ENCODE peak calls at places on chromosomes 5 and 9, in eight cellular contexts. One of them, this sample, is unnamed.

GRCh38 chr9:92618633-92619225 is 51.2 kb downstream of the IPPK start:
- DNase-seq in cardiac fibroblast: no peak
- DNase-seq in CD8-positive, alpha-beta T cell: no peak
- DNase-seq in mammary epithelial cell: no peak
- DNase-seq in adipocyte: no peak
- DNase-seq in A673: no peak
- DNase-seq in heart right ventricle: no peak
- DNase-seq in CD4-positive, alpha-beta memory T cell: no peak
- DNase-seq in this sample: peak; percentile 32

GRCh38 chr9:89662718-89663246 is 58.0 kb downstream of the GADD45G start:
- DNase-seq in heart right ventricle: no peak
- DNase-seq in CD4-positive, alpha-beta memory T cell: no peak
- DNase-seq in adipocyte: no peak
- DNase-seq in cardiac fibroblast: no peak
- DNase-seq in CD8-positive, alpha-beta T cell: no peak
- DNase-seq in A673: no peak
- DNase-seq in mammary epithelial cell: no peak
- DNase-seq in this sample: no peak

GRCh38 chr9:6922124-6922676 is 164.4 kb downstream of the KDM4C start:
- DNase-seq in adipocyte: no peak
- DNase-seq in cardiac fibroblast: no peak
- DNase-seq in CD8-positive, alpha-beta T cell: no peak
- DNase-seq in CD4-positive, alpha-beta memory T cell: no peak
- DNase-seq in heart right ventricle: no peak
- DNase-seq in A673: no peak
- DNase-seq in mammary epithelial cell: no peak
- DNase-seq in this sample: no peak

GRCh38 chr9:93320591-93321219 is 130.8 kb upstream of the FAM120A start:
- DNase-seq in CD4-positive, alpha-beta memory T cell: no peak
- DNase-seq in A673: no peak
- DNase-seq in heart right ventricle: no peak
- DNase-seq in adipocyte: no peak
- DNase-seq in CD8-positive, alpha-beta T cell: no peak
- DNase-seq in mammary epithelial cell: no peak
- DNase-seq in cardiac fibroblast: no peak
- DNase-seq in this sample: no peak

GRCh38 chr9:15909297-15909696 is 356.5 kb downstream of the CCDC171 start:
- DNase-seq in heart right ventricle: no peak
- DNase-seq in mammary epithelial cell: peak; percentile 42
- DNase-seq in A673: no peak
- DNase-seq in CD8-positive, alpha-beta T cell: no peak
- DNase-seq in CD4-positive, alpha-beta memory T cell: no peak
- DNase-seq in cardiac fibroblast: peak; percentile 91
- DNase-seq in adipocyte: peak; percentile 50
- DNase-seq in this sample: no peak

GRCh38 chr5:139105621-139106071 is 92.5 kb downstream of the SIL1 start:
- DNase-seq in heart right ventricle: no peak
- DNase-seq in CD4-positive, alpha-beta memory T cell: no peak
- DNase-seq in CD8-positive, alpha-beta T cell: no peak
- DNase-seq in mammary epithelial cell: no peak
- DNase-seq in cardiac fibroblast: no peak
- DNase-seq in adipocyte: no peak
- DNase-seq in A673: no peak
- DNase-seq in this sample: no peak

GRCh38 chr5:45695680-45696093 is 493 bp downstream of the HCN1 start:
- DNase-seq in CD8-positive, alpha-beta T cell: no peak
- DNase-seq in A673: no peak
- DNase-seq in adipocyte: no peak
- DNase-seq in heart right ventricle: no peak
- DNase-seq in CD4-positive, alpha-beta memory T cell: no peak
- DNase-seq in cardiac fibroblast: no peak
- DNase-seq in mammary epithelial cell: no peak
- DNase-seq in this sample: no peak

GRCh38 chr9:122226142-122226757 is 2.5 kb downstream of the LHX6 start:
- DNase-seq in mammary epithelial cell: no peak
- DNase-seq in adipocyte: no peak
- DNase-seq in CD4-positive, alpha-beta memory T cell: no peak
- DNase-seq in A673: no peak
- DNase-seq in CD8-positive, alpha-beta T cell: no peak
- DNase-seq in heart right ventricle: no peak
- DNase-seq in cardiac fibroblast: no peak
- DNase-seq in this sample: no peak

GRCh38 chr5:264346-264745 is 7.1 kb upstream of the PDCD6 start:
- DNase-seq in cardiac fibroblast: peak; percentile 8
- DNase-seq in CD8-positive, alpha-beta T cell: no peak
- DNase-seq in CD4-positive, alpha-beta memory T cell: no peak
- DNase-seq in A673: no peak
- DNase-seq in heart right ventricle: no peak
- DNase-seq in mammary epithelial cell: no peak
- DNase-seq in adipocyte: no peak
- DNase-seq in this sample: no peak

GRCh38 chr5:136516617-136517016 is 151.3 kb upstream of the TRPC7 start:
- DNase-seq in heart right ventricle: no peak
- DNase-seq in mammary epithelial cell: no peak
- DNase-seq in cardiac fibroblast: no peak
- DNase-seq in adipocyte: no peak
- DNase-seq in CD8-positive, alpha-beta T cell: no peak
- DNase-seq in A673: no peak
- DNase-seq in CD4-positive, alpha-beta memory T cell: no peak
- DNase-seq in this sample: no peak

GRCh38 chr5:51378778-51379652 is 4.2 kb upstream of the ISL1 start:
- DNase-seq in CD4-positive, alpha-beta memory T cell: no peak
- DNase-seq in mammary epithelial cell: no peak
- DNase-seq in adipocyte: no peak
- DNase-seq in A673: no peak
- DNase-seq in cardiac fibroblast: no peak
- DNase-seq in heart right ventricle: no peak
- DNase-seq in CD8-positive, alpha-beta T cell: no peak
- DNase-seq in this sample: no peak

GRCh38 chr9:105646879-105647594 is 15.2 kb upstream of the TAL2 start:
- DNase-seq in A673: no peak
- DNase-seq in CD8-positive, alpha-beta T cell: no peak
- DNase-seq in mammary epithelial cell: no peak
- DNase-seq in CD4-positive, alpha-beta memory T cell: no peak
- DNase-seq in cardiac fibroblast: no peak
- DNase-seq in adipocyte: no peak
- DNase-seq in heart right ventricle: no peak
- DNase-seq in this sample: no peak

GRCh38 chr9:135592331-135592590 is 30.7 kb downstream of the PAEP start:
- DNase-seq in adipocyte: no peak
- DNase-seq in A673: no peak
- DNase-seq in CD4-positive, alpha-beta memory T cell: no peak
- DNase-seq in CD8-positive, alpha-beta T cell: no peak
- DNase-seq in cardiac fibroblast: no peak
- DNase-seq in heart right ventricle: no peak
- DNase-seq in mammary epithelial cell: no peak
- DNase-seq in this sample: no peak

GRCh38 chr5:130966990-130967389 is 198.1 kb downstream of the HINT1 start:
- DNase-seq in A673: no peak
- DNase-seq in CD8-positive, alpha-beta T cell: no peak
- DNase-seq in cardiac fibroblast: no peak
- DNase-seq in CD4-positive, alpha-beta memory T cell: no peak
- DNase-seq in mammary epithelial cell: no peak
- DNase-seq in heart right ventricle: no peak
- DNase-seq in adipocyte: no peak
- DNase-seq in this sample: no peak

GRCh38 chr5:68369436-68370125 is 154.0 kb downstream of the PIK3R1 start:
- DNase-seq in adipocyte: no peak
- DNase-seq in A673: no peak
- DNase-seq in cardiac fibroblast: no peak
- DNase-seq in CD4-positive, alpha-beta memory T cell: peak; percentile 61
- DNase-seq in CD8-positive, alpha-beta T cell: no peak
- DNase-seq in heart right ventricle: no peak
- DNase-seq in mammary epithelial cell: no peak
- DNase-seq in this sample: no peak

GRCh38 chr5:77235881-77236560 is 25.5 kb downstream of the PDE8B start:
- DNase-seq in adipocyte: no peak
- DNase-seq in A673: no peak
- DNase-seq in CD4-positive, alpha-beta memory T cell: no peak
- DNase-seq in CD8-positive, alpha-beta T cell: no peak
- DNase-seq in heart right ventricle: no peak
- DNase-seq in mammary epithelial cell: no peak
- DNase-seq in cardiac fibroblast: no peak
- DNase-seq in this sample: no peak

GRCh38 chr5:176653401-176653800 is 6.1 kb downstream of the TSPAN17 start:
- DNase-seq in CD8-positive, alpha-beta T cell: no peak
- DNase-seq in CD4-positive, alpha-beta memory T cell: no peak
- DNase-seq in cardiac fibroblast: no peak
- DNase-seq in A673: no peak
- DNase-seq in mammary epithelial cell: peak; percentile 63
- DNase-seq in heart right ventricle: no peak
- DNase-seq in adipocyte: no peak
- DNase-seq in this sample: no peak

GRCh38 chr9:37423508-37423907 is 1.0 kb downstream of the GRHPR start:
- DNase-seq in heart right ventricle: no peak
- DNase-seq in A673: no peak
- DNase-seq in cardiac fibroblast: no peak
- DNase-seq in mammary epithelial cell: no peak
- DNase-seq in CD8-positive, alpha-beta T cell: no peak
- DNase-seq in adipocyte: no peak
- DNase-seq in CD4-positive, alpha-beta memory T cell: no peak
- DNase-seq in this sample: no peak
- H3K4me3 ChIP-seq in heart right ventricle: peak overlapping the region; percentile 82
- H3K4me3 ChIP-seq in A673: peak overlapping the region; percentile 93
- H3K4me3 ChIP-seq in cardiac fibroblast: peak overlapping the region; percentile 71
- H3K4me3 ChIP-seq in mammary epithelial cell: peak overlapping the region; percentile 93
- H3K4me3 ChIP-seq in CD8-positive, alpha-beta T cell: peak overlapping the region; percentile 96
- H3K4me3 ChIP-seq in adipocyte: peak overlapping the region; percentile 97
- H3K4me3 ChIP-seq in CD4-positive, alpha-beta memory T cell: no peak overlapping the region
- H3K4me3 ChIP-seq in this sample: peak overlapping the region; percentile 76

DNA sequence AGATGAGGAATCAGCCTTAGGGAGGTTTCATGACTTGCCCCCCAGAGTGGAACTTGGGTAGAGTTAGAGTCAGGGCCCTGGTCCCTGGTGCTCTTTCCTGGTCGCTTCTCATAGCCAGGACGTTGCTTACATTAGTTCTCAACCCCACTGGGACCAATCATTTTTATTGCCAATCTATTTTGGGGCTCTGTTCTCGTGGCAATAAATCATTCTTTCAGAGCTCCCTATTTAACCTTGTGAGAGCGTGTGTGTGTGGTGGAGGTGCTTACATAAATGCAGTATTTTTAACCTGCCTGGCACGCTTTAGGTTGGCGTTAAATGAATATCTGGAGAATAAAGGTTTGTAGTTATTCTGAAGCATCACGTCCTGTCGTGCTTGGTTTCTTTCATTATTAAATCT is 4.1 kb downstream of the TRIO start:
- DNase-seq in A673: peak; percentile 17
- DNase-seq in adipocyte: no peak
- DNase-seq in mammary epithelial cell: no peak
- DNase-seq in CD4-positive, alpha-beta memory T cell: no peak
- DNase-seq in heart right ventricle: no peak
- DNase-seq in CD8-positive, alpha-beta T cell: no peak
- DNase-seq in cardiac fibroblast: no peak
- DNase-seq in this sample: peak; percentile 21
- H3K4me3 ChIP-seq in A673: no peak overlapping the region
- H3K4me3 ChIP-seq in adipocyte: peak overlapping the region; percentile 98
- H3K4me3 ChIP-seq in mammary epithelial cell: peak overlapping the region; percentile 91
- H3K4me3 ChIP-seq in CD4-positive, alpha-beta memory T cell: no peak overlapping the region
- H3K4me3 ChIP-seq in heart right ventricle: peak overlapping the region; percentile 91
- H3K4me3 ChIP-seq in CD8-positive, alpha-beta T cell: no peak overlapping the region
- H3K4me3 ChIP-seq in cardiac fibroblast: peak overlapping the region; percentile 94
- H3K4me3 ChIP-seq in this sample: no peak overlapping the region

GRCh38 chr9:114372971-114373591 is 14.7 kb downstream of the AKNA start:
- DNase-seq in adipocyte: no peak
- DNase-seq in A673: no peak
- DNase-seq in CD8-positive, alpha-beta T cell: peak; percentile 70
- DNase-seq in heart right ventricle: peak; percentile 57
- DNase-seq in CD4-positive, alpha-beta memory T cell: peak; percentile 93
- DNase-seq in cardiac fibroblast: no peak
- DNase-seq in mammary epithelial cell: no peak
- DNase-seq in this sample: no peak

GRCh38 chr9:114371986-114372917 is 15.5 kb downstream of the AKNA start:
- DNase-seq in CD4-positive, alpha-beta memory T cell: peak; percentile 64
- DNase-seq in A673: no peak
- DNase-seq in CD8-positive, alpha-beta T cell: no peak
- DNase-seq in mammary epithelial cell: peak; percentile 37
- DNase-seq in cardiac fibroblast: peak; percentile 60
- DNase-seq in adipocyte: no peak
- DNase-seq in heart right ventricle: no peak
- DNase-seq in this sample: no peak

GRCh38 chr9:114370985-114371335 is 16.8 kb downstream of the AKNA start:
- DNase-seq in CD8-positive, alpha-beta T cell: no peak
- DNase-seq in mammary epithelial cell: no peak
- DNase-seq in heart right ventricle: no peak
- DNase-seq in A673: no peak
- DNase-seq in CD4-positive, alpha-beta memory T cell: no peak
- DNase-seq in cardiac fibroblast: no peak
- DNase-seq in adipocyte: no peak
- DNase-seq in this sample: no peak

GRCh38 chr9:114370251-114370984 is 17.4 kb downstream of the AKNA start:
- DNase-seq in cardiac fibroblast: no peak
- DNase-seq in A673: no peak
- DNase-seq in adipocyte: no peak
- DNase-seq in heart right ventricle: no peak
- DNase-seq in CD4-positive, alpha-beta memory T cell: no peak
- DNase-seq in mammary epithelial cell: no peak
- DNase-seq in CD8-positive, alpha-beta T cell: no peak
- DNase-seq in this sample: no peak

GRCh38 chr9:114371343-114371985 is 16.3 kb downstream of the AKNA start:
- DNase-seq in mammary epithelial cell: no peak
- DNase-seq in A673: no peak
- DNase-seq in CD4-positive, alpha-beta memory T cell: no peak
- DNase-seq in adipocyte: no peak
- DNase-seq in heart right ventricle: no peak
- DNase-seq in cardiac fibroblast: no peak
- DNase-seq in CD8-positive, alpha-beta T cell: no peak
- DNase-seq in this sample: no peak
- H3K4me3 ChIP-seq in mammary epithelial cell: no peak overlapping the region
- H3K4me3 ChIP-seq in A673: no peak overlapping the region
- H3K4me3 ChIP-seq in CD4-positive, alpha-beta memory T cell: no peak overlapping the region
- H3K4me3 ChIP-seq in adipocyte: no peak overlapping the region
- H3K4me3 ChIP-seq in heart right ventricle: no peak overlapping the region
- H3K4me3 ChIP-seq in cardiac fibroblast: no peak overlapping the region
- H3K4me3 ChIP-seq in CD8-positive, alpha-beta T cell: peak overlapping the region; percentile 36
- H3K4me3 ChIP-seq in this sample: no peak overlapping the region

DNA sequence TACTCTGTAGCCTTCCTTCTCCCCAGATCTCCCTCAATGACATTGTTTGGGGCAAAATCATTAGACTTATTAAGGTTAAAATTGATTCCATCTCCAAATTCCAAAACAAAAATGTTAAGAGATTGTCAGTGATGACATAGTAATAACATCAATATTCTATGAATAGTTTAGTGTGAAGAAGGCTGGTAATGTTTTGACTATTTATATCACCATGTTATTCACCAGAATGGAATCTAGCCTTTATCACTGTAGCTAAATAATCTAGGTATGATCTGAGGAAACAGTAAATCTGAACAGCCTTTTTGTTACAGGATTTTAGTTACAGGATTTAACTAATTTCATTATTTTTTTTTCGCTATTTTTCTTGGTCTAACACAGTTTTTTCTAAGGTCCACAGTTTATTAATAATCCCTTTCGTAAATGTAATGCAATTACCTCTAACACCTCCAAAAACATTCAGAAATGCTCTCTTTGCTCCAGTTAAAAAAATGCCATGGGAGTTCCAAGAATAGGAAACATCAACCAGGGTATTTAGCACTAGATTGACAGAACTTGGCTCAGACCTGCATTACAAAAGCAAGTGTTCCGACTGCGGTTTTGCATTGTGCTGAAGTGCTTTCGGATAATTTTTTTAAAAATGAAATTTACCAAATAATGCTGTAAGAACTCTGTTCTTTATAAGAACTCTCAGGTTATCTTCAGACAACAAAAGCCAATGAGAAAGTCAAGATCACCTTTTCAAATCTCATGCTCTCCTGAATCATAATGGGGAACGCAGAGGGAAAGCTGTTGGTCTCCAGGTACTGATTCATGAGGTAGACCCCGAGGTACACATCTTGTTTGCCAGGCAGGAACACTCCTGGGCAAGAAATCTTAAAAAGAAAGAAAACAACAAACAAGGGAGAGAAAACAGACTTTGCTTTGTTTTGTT is 664 bp upstream of the PLPP6 start:
- DNase-seq in A673: peak; percentile 52
- DNase-seq in heart right ventricle: no peak
- DNase-seq in CD8-positive, alpha-beta T cell: no peak
- DNase-seq in cardiac fibroblast: no peak
- DNase-seq in CD4-positive, alpha-beta memory T cell: no peak
- DNase-seq in adipocyte: peak; percentile 72
- DNase-seq in mammary epithelial cell: peak; percentile 20
- DNase-seq in this sample: no peak
- H3K4me3 ChIP-seq in A673: peak overlapping the region; percentile 79
- H3K4me3 ChIP-seq in heart right ventricle: peak overlapping the region; percentile 83
- H3K4me3 ChIP-seq in CD8-positive, alpha-beta T cell: peak overlapping the region; percentile 88
- H3K4me3 ChIP-seq in cardiac fibroblast: peak overlapping the region; percentile 84
- H3K4me3 ChIP-seq in CD4-positive, alpha-beta memory T cell: peak overlapping the region; percentile 42
- H3K4me3 ChIP-seq in adipocyte: peak overlapping the region; percentile 83
- H3K4me3 ChIP-seq in mammary epithelial cell: peak overlapping the region; percentile 92
- H3K4me3 ChIP-seq in this sample: peak overlapping the region; percentile 99